ENCODE peak calls at places on chromosomes 1 and 21, in six cellular contexts. F is fibroblast of pulmonary artery, J is left ventricle myocardium inferior, Y is HL-60, P is WERI-Rb-1, W is A549. V is an unnamed sample.

GRCh38 chr21:46298083-46298412 is 11.9 kb downstream of the YBEY start:
- DNase-seq in F (no peak), J (no peak), Y (no peak), P (no peak), W (no peak), V (no peak)

GRCh38 chr1:65698590-65698989 is 94.1 kb upstream of the PDE4B start:
- DNase-seq in F (no peak), J (no peak), Y (no peak), P (no peak), W (no peak), V (no peak)

GRCh38 chr1:87560961-87561360 is 232.3 kb downstream of the LMO4 start:
- DNase-seq in F (peak; percentile 27), J (no peak), Y (no peak), P (no peak), W (no peak), V (no peak)

GRCh38 chr21:46326110-46326703 is 2.3 kb downstream of the PCNT start:
- DNase-seq in F (no peak), J (no peak), Y (no peak), P (peak; percentile 40), W (no peak), V (no peak)

GRCh38 chr1:145956776-145957442 is 908 bp downstream of the LIX1L start:
- DNase-seq in F (peak; percentile 71), J (peak; percentile 31), Y (no peak), P (no peak), W (no peak), V (no peak)

GRCh38 chr1:31732751-31733289 is 29.0 kb upstream of the COL16A1 start:
- DNase-seq in F (no peak), J (no peak), Y (no peak), P (no peak), W (no peak), V (no peak)

GRCh38 chr1:39272027-39272790 is 67.7 kb downstream of the MACF1 start:
- DNase-seq in F (peak; percentile 31), J (no peak), Y (no peak), P (no peak), W (no peak), V (no peak)

GRCh38 chr1:47533176-47534039 is 95.6 kb downstream of the FOXD2 start:
- DNase-seq in F (peak; percentile 51), J (peak; percentile 44), Y (no peak), P (no peak), W (no peak), V (no peak)

GRCh38 chr1:17217607-17218006 is 12.7 kb downstream of the PADI1 start:
- DNase-seq in F (no peak), J (no peak), Y (no peak), P (no peak), W (no peak), V (no peak)

GRCh38 chr1:236494586-236495207 is 29.1 kb upstream of the LGALS8 start:
- DNase-seq in F (no peak), J (no peak), Y (no peak), P (no peak), W (no peak), V (no peak)

GRCh38 chr1:196462101-196462500 is 146.1 kb downstream of the KCNT2 start:
- DNase-seq in F (peak; percentile 43), J (no peak), Y (no peak), P (no peak), W (no peak), V (no peak)

GRCh38 chr1:11617741-11618140 is 36.5 kb downstream of the FBXO2 start:
- DNase-seq in F (no peak), J (no peak), Y (no peak), P (no peak), W (no peak), V (no peak)

GRCh38 chr21:42941696-42942085 is 16.3 kb upstream of the ERVH48-1 start:
- DNase-seq in F (no peak), J (no peak), Y (no peak), P (no peak), W (no peak), V (no peak)

GRCh38 chr21:42552407-42553336 is 39.0 kb downstream of the SLC37A1 start:
- DNase-seq in F (no peak), J (no peak), Y (no peak), P (peak; percentile 2), W (no peak), V (no peak)

GRCh38 chr1:29398431-29398830 is 162.1 kb downstream of the PTPRU start:
- DNase-seq in F (peak; percentile 44), J (no peak), Y (no peak), P (no peak), W (no peak), V (no peak)
- H3K4me3 ChIP-seq in F (no peak overlapping the region), J (no peak overlapping the region), Y (no peak overlapping the region), P (no peak overlapping the region), W (no peak overlapping the region), V (no peak overlapping the region)

GRCh38 chr1:153354515-153355193 is 3.0 kb upstream of the S100A9 start:
- DNase-seq in F (no peak), J (no peak), Y (no peak), P (peak; percentile 7), W (no peak), V (no peak)
- TF ChIP-seq CTCF in F (no peak), J (no peak), Y (no peak), P (peak; percentile 58), W (no peak), V (no peak)

GRCh38 chr1:41367102-41367537 is 5.9 kb downstream of the FOXO6 start:
- DNase-seq in F (no peak), J (no peak), Y (no peak), P (no peak), W (no peak), V (no peak)

GRCh38 chr1:41364444-41365319 is 3.4 kb downstream of the FOXO6 start:
- DNase-seq in F (no peak), J (no peak), Y (no peak), P (no peak), W (no peak), V (no peak)

GRCh38 chr1:41366428-41367101 is 5.3 kb downstream of the FOXO6 start:
- DNase-seq in F (no peak), J (no peak), Y (peak; percentile 42), P (no peak), W (no peak), V (no peak)

GRCh38 chr1:41365320-41365633 is 4.0 kb downstream of the FOXO6 start:
- DNase-seq in F (no peak), J (no peak), Y (no peak), P (no peak), W (no peak), V (no peak)

DNA sequence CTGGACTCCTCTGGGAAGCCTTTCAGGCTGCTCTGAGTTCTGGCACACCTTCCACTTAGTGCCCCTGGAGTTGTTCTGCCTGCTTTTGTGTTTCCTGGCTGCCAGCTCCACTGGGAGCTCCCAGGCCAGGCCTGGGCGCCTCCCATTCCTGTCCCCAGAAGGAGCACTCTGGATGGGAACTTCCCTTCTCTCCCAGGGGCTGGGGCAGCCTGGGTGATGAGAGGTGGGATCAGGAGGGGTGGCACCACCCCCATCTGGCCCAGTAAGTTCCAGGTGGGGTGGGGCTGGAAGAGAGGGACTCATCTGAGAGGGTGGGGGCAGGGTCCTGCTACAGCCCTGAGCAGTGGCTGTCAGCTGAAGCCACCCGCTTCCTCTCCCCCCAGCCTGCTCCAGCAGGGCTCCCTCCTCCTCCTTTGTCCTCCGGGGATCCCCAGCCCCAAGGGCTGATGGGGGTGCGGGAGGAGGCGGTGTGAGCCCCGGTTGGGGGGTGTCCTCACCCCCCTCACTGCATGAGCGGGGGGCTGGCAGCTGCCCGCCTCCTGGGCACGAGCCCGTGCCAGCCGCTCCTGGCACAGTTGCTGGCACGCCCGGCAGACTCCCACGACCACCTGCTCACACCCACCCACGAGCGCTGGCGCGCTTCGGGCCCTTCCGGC is 4.7 kb downstream of the FOXO6 start:
- DNase-seq in F (no peak), J (no peak), Y (no peak), P (peak; percentile 65), W (no peak), V (no peak)
- H3K4me3 ChIP-seq in F (no peak overlapping the region), J (peak overlapping the region; percentile 64), Y (peak overlapping the region; percentile 33), P (peak overlapping the region; percentile 37), W (peak overlapping the region; percentile 48), V (peak overlapping the region; percentile 40)

GRCh38 chr1:160471253-160471652 is 51.8 kb downstream of the SLAMF6 start:
- DNase-seq in F (no peak), J (no peak), Y (no peak), P (no peak), W (no peak), V (no peak)
- TF ChIP-seq CTCF in F (no peak), J (no peak), Y (no peak), P (no peak), W (no peak), V (no peak)

DNA sequence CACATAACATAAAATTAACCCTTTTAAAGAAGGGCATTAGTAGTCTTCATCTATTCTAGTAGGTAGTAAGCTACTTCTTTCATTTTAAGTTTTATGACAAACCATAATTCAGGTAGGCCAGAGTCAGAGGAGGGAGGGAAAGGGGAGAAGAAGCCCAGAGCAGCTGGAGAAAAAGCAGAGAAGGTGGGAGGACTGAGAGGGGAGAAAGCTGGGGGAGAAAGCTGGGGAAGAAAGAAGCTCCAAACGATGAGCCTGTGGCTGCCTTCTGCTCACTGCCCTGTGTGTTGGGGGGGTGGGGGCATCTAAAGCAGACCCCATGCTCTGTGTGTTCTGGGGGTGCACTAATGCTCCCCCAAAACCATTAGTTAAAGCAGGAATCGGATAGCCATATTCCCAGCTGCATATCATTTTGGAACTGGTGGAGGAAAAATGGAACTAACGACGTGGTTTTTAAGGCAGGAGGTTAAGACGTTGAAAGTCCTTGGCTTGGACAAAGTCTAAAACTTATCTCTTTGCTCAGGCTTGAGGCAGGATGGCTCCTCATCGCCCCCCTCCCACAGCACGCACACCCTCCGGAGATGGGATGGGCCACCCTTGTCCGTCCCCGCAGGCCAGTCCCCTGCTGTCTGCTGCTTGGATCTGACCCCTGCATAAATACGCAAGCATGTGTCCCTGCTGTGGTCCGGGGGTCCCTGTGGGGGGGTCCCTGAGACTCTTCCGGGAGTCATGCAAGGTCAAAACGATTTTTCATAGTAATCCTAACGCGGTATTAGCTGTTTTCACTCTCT is 184.2 kb downstream of the DYRK1A start:
- DNase-seq in F (no peak), J (no peak), Y (no peak), P (no peak), W (no peak), V (no peak)
- H3K4me3 ChIP-seq in F (no peak overlapping the region), J (peak overlapping the region; percentile 31), Y (no peak overlapping the region), P (no peak overlapping the region), W (no peak overlapping the region), V (no peak overlapping the region)

GRCh38 chr1:33099290-33100118 is 18.6 kb downstream of the AZIN2 start:
- DNase-seq in F (peak; percentile 100), J (no peak), Y (peak; percentile 90), P (no peak), W (no peak), V (no peak)
- TF ChIP-seq CTCF in F (peak; percentile 47), J (no peak), Y (peak; percentile 4), P (no peak), W (no peak), V (no peak)

V was measured in LNCaP clone FGC.